ENCODE peak calls at places on chromosomes 12 and 14, in nine cellular contexts. One of them, this sample, is unnamed.

GRCh38 chr14:102295301-102295700 is 9.7 kb downstream of the MOK start:
- DNase-seq in ureter: no peak
- DNase-seq in CD8-positive, alpha-beta T cell: no peak
- DNase-seq in activated naive CD4-positive, alpha-beta T cell: no peak
- DNase-seq in left cardiac atrium: no peak
- DNase-seq in stromal cell of bone marrow: no peak
- DNase-seq in MCF 10A: no peak
- DNase-seq in stomach: no peak
- DNase-seq in cardiac muscle cell: peak
- DNase-seq in this sample: peak

GRCh38 chr12:63419119-63419518 is 249.2 kb downstream of the DPY19L2 start:
- DNase-seq in ureter: no peak
- DNase-seq in CD8-positive, alpha-beta T cell: no peak
- DNase-seq in activated naive CD4-positive, alpha-beta T cell: no peak
- DNase-seq in left cardiac atrium: no peak
- DNase-seq in stromal cell of bone marrow: no peak
- DNase-seq in MCF 10A: peak
- DNase-seq in stomach: no peak
- DNase-seq in cardiac muscle cell: no peak
- DNase-seq in this sample: no peak

GRCh38 chr12:123047289-123047688 is 66.8 kb downstream of the ARL6IP4 start:
- DNase-seq in ureter: no peak
- DNase-seq in CD8-positive, alpha-beta T cell: no peak
- DNase-seq in activated naive CD4-positive, alpha-beta T cell: no peak
- DNase-seq in left cardiac atrium: peak
- DNase-seq in stromal cell of bone marrow: no peak
- DNase-seq in MCF 10A: no peak
- DNase-seq in stomach: no peak
- DNase-seq in cardiac muscle cell: no peak
- DNase-seq in this sample: no peak

GRCh38 chr14:61555056-61555838 is 140.1 kb upstream of the HIF1A start:
- DNase-seq in ureter: no peak
- DNase-seq in CD8-positive, alpha-beta T cell: no peak
- DNase-seq in activated naive CD4-positive, alpha-beta T cell: no peak
- DNase-seq in left cardiac atrium: no peak
- DNase-seq in stromal cell of bone marrow: no peak
- DNase-seq in MCF 10A: no peak
- DNase-seq in stomach: no peak
- DNase-seq in cardiac muscle cell: peak
- DNase-seq in this sample: no peak

GRCh38 chr12:2376855-2377657 is 324.3 kb downstream of the CACNA1C start:
- DNase-seq in ureter: no peak
- DNase-seq in CD8-positive, alpha-beta T cell: no peak
- DNase-seq in activated naive CD4-positive, alpha-beta T cell: no peak
- DNase-seq in left cardiac atrium: no peak
- DNase-seq in stromal cell of bone marrow: no peak
- DNase-seq in MCF 10A: no peak
- DNase-seq in stomach: no peak
- DNase-seq in cardiac muscle cell: no peak
- DNase-seq in this sample: no peak

GRCh38 chr14:60349663-60350365 is 100.8 kb downstream of the PPM1A start:
- DNase-seq in ureter: no peak
- DNase-seq in CD8-positive, alpha-beta T cell: peak
- DNase-seq in activated naive CD4-positive, alpha-beta T cell: no peak
- DNase-seq in left cardiac atrium: no peak
- DNase-seq in stromal cell of bone marrow: peak
- DNase-seq in MCF 10A: peak
- DNase-seq in stomach: peak
- DNase-seq in cardiac muscle cell: peak
- DNase-seq in this sample: peak

GRCh38 chr14:38211258-38211735 is 3.6 kb downstream of the SSTR1 start:
- DNase-seq in ureter: no peak
- DNase-seq in CD8-positive, alpha-beta T cell: no peak
- DNase-seq in activated naive CD4-positive, alpha-beta T cell: no peak
- DNase-seq in left cardiac atrium: no peak
- DNase-seq in stromal cell of bone marrow: no peak
- DNase-seq in MCF 10A: no peak
- DNase-seq in stomach: no peak
- DNase-seq in cardiac muscle cell: peak
- DNase-seq in this sample: no peak

GRCh38 chr14:45990252-45990651 is 661.3 kb downstream of the RPL10L start:
- DNase-seq in ureter: no peak
- DNase-seq in CD8-positive, alpha-beta T cell: no peak
- DNase-seq in activated naive CD4-positive, alpha-beta T cell: no peak
- DNase-seq in left cardiac atrium: no peak
- DNase-seq in stromal cell of bone marrow: no peak
- DNase-seq in MCF 10A: peak
- DNase-seq in stomach: no peak
- DNase-seq in cardiac muscle cell: no peak
- DNase-seq in this sample: no peak

GRCh38 chr14:64761441-64762043 is 57.3 kb downstream of the PLEKHG3 start:
- DNase-seq in ureter: no peak
- DNase-seq in CD8-positive, alpha-beta T cell: no peak
- DNase-seq in activated naive CD4-positive, alpha-beta T cell: no peak
- DNase-seq in left cardiac atrium: no peak
- DNase-seq in stromal cell of bone marrow: no peak
- DNase-seq in MCF 10A: no peak
- DNase-seq in stomach: no peak
- DNase-seq in cardiac muscle cell: no peak
- DNase-seq in this sample: no peak

GRCh38 chr12:79275631-79276030 is 411.1 kb downstream of the SYT1 start:
- DNase-seq in ureter: no peak
- DNase-seq in CD8-positive, alpha-beta T cell: no peak
- DNase-seq in activated naive CD4-positive, alpha-beta T cell: no peak
- DNase-seq in left cardiac atrium: no peak
- DNase-seq in stromal cell of bone marrow: no peak
- DNase-seq in MCF 10A: no peak
- DNase-seq in stomach: no peak
- DNase-seq in cardiac muscle cell: no peak
- DNase-seq in this sample: no peak

GRCh38 chr12:13097526-13097925 is 5.9 kb downstream of the GSG1 start:
- DNase-seq in ureter: no peak
- DNase-seq in CD8-positive, alpha-beta T cell: no peak
- DNase-seq in activated naive CD4-positive, alpha-beta T cell: no peak
- DNase-seq in left cardiac atrium: peak
- DNase-seq in stromal cell of bone marrow: no peak
- DNase-seq in MCF 10A: no peak
- DNase-seq in stomach: no peak
- DNase-seq in cardiac muscle cell: no peak
- DNase-seq in this sample: no peak

GRCh38 chr12:11753151-11753501 is 103.7 kb downstream of the ETV6 start:
- DNase-seq in ureter: no peak
- DNase-seq in CD8-positive, alpha-beta T cell: no peak
- DNase-seq in activated naive CD4-positive, alpha-beta T cell: no peak
- DNase-seq in left cardiac atrium: no peak
- DNase-seq in stromal cell of bone marrow: no peak
- DNase-seq in MCF 10A: no peak
- DNase-seq in stomach: no peak
- DNase-seq in cardiac muscle cell: no peak
- DNase-seq in this sample: no peak

GRCh38 chr14:105141026-105141425 is 27.6 kb downstream of the JAG2 start:
- DNase-seq in ureter: no peak
- DNase-seq in CD8-positive, alpha-beta T cell: no peak
- DNase-seq in activated naive CD4-positive, alpha-beta T cell: no peak
- DNase-seq in left cardiac atrium: no peak
- DNase-seq in stromal cell of bone marrow: no peak
- DNase-seq in MCF 10A: no peak
- DNase-seq in stomach: no peak
- DNase-seq in cardiac muscle cell: no peak
- DNase-seq in this sample: no peak

GRCh38 chr12:108668532-108668931 is 34.8 kb upstream of the SELPLG start:
- DNase-seq in ureter: no peak
- DNase-seq in CD8-positive, alpha-beta T cell: no peak
- DNase-seq in activated naive CD4-positive, alpha-beta T cell: no peak
- DNase-seq in left cardiac atrium: no peak
- DNase-seq in stromal cell of bone marrow: no peak
- DNase-seq in MCF 10A: peak
- DNase-seq in stomach: no peak
- DNase-seq in cardiac muscle cell: peak
- DNase-seq in this sample: no peak

GRCh38 chr12:49798934-49799333 is 29.3 kb downstream of the NCKAP5L start:
- DNase-seq in ureter: no peak
- DNase-seq in CD8-positive, alpha-beta T cell: no peak
- DNase-seq in activated naive CD4-positive, alpha-beta T cell: no peak
- DNase-seq in left cardiac atrium: no peak
- DNase-seq in stromal cell of bone marrow: no peak
- DNase-seq in MCF 10A: no peak
- DNase-seq in stomach: no peak
- DNase-seq in cardiac muscle cell: no peak
- DNase-seq in this sample: no peak

GRCh38 chr12:57188090-57188425 is 28.5 kb upstream of the NXPH4 start:
- DNase-seq in ureter: no peak
- DNase-seq in CD8-positive, alpha-beta T cell: no peak
- DNase-seq in activated naive CD4-positive, alpha-beta T cell: no peak
- DNase-seq in left cardiac atrium: no peak
- DNase-seq in stromal cell of bone marrow: no peak
- DNase-seq in MCF 10A: no peak
- DNase-seq in stomach: no peak
- DNase-seq in cardiac muscle cell: no peak
- DNase-seq in this sample: no peak

GRCh38 chr12:25972783-25973182 is 14.3 kb downstream of the RASSF8 start:
- DNase-seq in ureter: no peak
- DNase-seq in CD8-positive, alpha-beta T cell: no peak
- DNase-seq in activated naive CD4-positive, alpha-beta T cell: no peak
- DNase-seq in left cardiac atrium: no peak
- DNase-seq in stromal cell of bone marrow: peak
- DNase-seq in MCF 10A: peak
- DNase-seq in stomach: no peak
- DNase-seq in cardiac muscle cell: peak
- DNase-seq in this sample: no peak

GRCh38 chr12:26732010-26732908 is 100.7 kb downstream of the ITPR2 start:
- DNase-seq in ureter: no peak
- DNase-seq in CD8-positive, alpha-beta T cell: no peak
- DNase-seq in activated naive CD4-positive, alpha-beta T cell: no peak
- DNase-seq in left cardiac atrium: no peak
- DNase-seq in stromal cell of bone marrow: no peak
- DNase-seq in MCF 10A: no peak
- DNase-seq in stomach: no peak
- DNase-seq in cardiac muscle cell: no peak
- DNase-seq in this sample: no peak

GRCh38 chr14:73191441-73191840 is 45.9 kb upstream of the PAPLN start:
- DNase-seq in ureter: no peak
- DNase-seq in CD8-positive, alpha-beta T cell: no peak
- DNase-seq in activated naive CD4-positive, alpha-beta T cell: no peak
- DNase-seq in left cardiac atrium: no peak
- DNase-seq in stromal cell of bone marrow: no peak
- DNase-seq in MCF 10A: no peak
- DNase-seq in stomach: no peak
- DNase-seq in cardiac muscle cell: no peak
- DNase-seq in this sample: no peak

GRCh38 chr12:26833692-26834168 is 736 bp upstream of the ITPR2 start:
- DNase-seq in ureter: peak
- DNase-seq in CD8-positive, alpha-beta T cell: peak
- DNase-seq in activated naive CD4-positive, alpha-beta T cell: no peak
- DNase-seq in left cardiac atrium: peak
- DNase-seq in stromal cell of bone marrow: no peak
- DNase-seq in MCF 10A: no peak
- DNase-seq in stomach: peak
- DNase-seq in cardiac muscle cell: peak
- DNase-seq in this sample: peak